ENCODE peak calls at places on chromosomes 6 and 20, in nine cellular contexts. One of them, this sample, is unnamed.

GRCh38 chr20:11012975-11013374 is 339.2 kb upstream of the JAG1 start:
- DNase-seq in stimulated activated CD4-positive, alpha-beta T cell treated with anti-CD3 and anti-CD28 coated beads, Interleukin-1b, Interleukin-23, amount 100 ng/mL, for 24 hours: no peak
- DNase-seq in Caki2: no peak
- DNase-seq in substantia nigra: no peak
- DNase-seq in T-helper 17 cell: no peak
- DNase-seq in activated CD4-positive, alpha-beta T cell treated with anti-CD3 and anti-CD28 coated beads, Interleukin-2, amount 50 U/mL, for 48 hours: no peak
- DNase-seq in fibroblast of the conjunctiva: peak
- DNase-seq in NCI-H748 treated with DMSO at 0.1 percent for 48 hours: no peak
- DNase-seq in thyroid gland: no peak
- DNase-seq in this sample: no peak

GRCh38 chr6:111683749-111684267 is 78.1 kb upstream of the TRAF3IP2 start:
- DNase-seq in stimulated activated CD4-positive, alpha-beta T cell treated with anti-CD3 and anti-CD28 coated beads, Interleukin-1b, Interleukin-23, amount 100 ng/mL, for 24 hours: no peak
- DNase-seq in Caki2: no peak
- DNase-seq in substantia nigra: no peak
- DNase-seq in T-helper 17 cell: no peak
- DNase-seq in activated CD4-positive, alpha-beta T cell treated with anti-CD3 and anti-CD28 coated beads, Interleukin-2, amount 50 U/mL, for 48 hours: no peak
- DNase-seq in fibroblast of the conjunctiva: peak
- DNase-seq in NCI-H748 treated with DMSO at 0.1 percent for 48 hours: no peak
- DNase-seq in thyroid gland: no peak
- DNase-seq in this sample: no peak

GRCh38 chr6:79461205-79461604 is 76.0 kb downstream of the LCA5 start:
- DNase-seq in stimulated activated CD4-positive, alpha-beta T cell treated with anti-CD3 and anti-CD28 coated beads, Interleukin-1b, Interleukin-23, amount 100 ng/mL, for 24 hours: no peak
- DNase-seq in Caki2: peak
- DNase-seq in substantia nigra: peak
- DNase-seq in T-helper 17 cell: no peak
- DNase-seq in activated CD4-positive, alpha-beta T cell treated with anti-CD3 and anti-CD28 coated beads, Interleukin-2, amount 50 U/mL, for 48 hours: no peak
- DNase-seq in fibroblast of the conjunctiva: no peak
- DNase-seq in NCI-H748 treated with DMSO at 0.1 percent for 48 hours: no peak
- DNase-seq in thyroid gland: peak
- DNase-seq in this sample: no peak

GRCh38 chr20:57167971-57168693 is 98.3 kb downstream of the BMP7 start:
- DNase-seq in stimulated activated CD4-positive, alpha-beta T cell treated with anti-CD3 and anti-CD28 coated beads, Interleukin-1b, Interleukin-23, amount 100 ng/mL, for 24 hours: no peak
- DNase-seq in Caki2: no peak
- DNase-seq in substantia nigra: no peak
- DNase-seq in T-helper 17 cell: no peak
- DNase-seq in activated CD4-positive, alpha-beta T cell treated with anti-CD3 and anti-CD28 coated beads, Interleukin-2, amount 50 U/mL, for 48 hours: no peak
- DNase-seq in fibroblast of the conjunctiva: no peak
- DNase-seq in NCI-H748 treated with DMSO at 0.1 percent for 48 hours: no peak
- DNase-seq in thyroid gland: peak
- DNase-seq in this sample: no peak

GRCh38 chr6:18047406-18047805 is 60.0 kb upstream of the KIF13A start:
- DNase-seq in stimulated activated CD4-positive, alpha-beta T cell treated with anti-CD3 and anti-CD28 coated beads, Interleukin-1b, Interleukin-23, amount 100 ng/mL, for 24 hours: no peak
- DNase-seq in Caki2: no peak
- DNase-seq in substantia nigra: no peak
- DNase-seq in T-helper 17 cell: no peak
- DNase-seq in activated CD4-positive, alpha-beta T cell treated with anti-CD3 and anti-CD28 coated beads, Interleukin-2, amount 50 U/mL, for 48 hours: no peak
- DNase-seq in fibroblast of the conjunctiva: no peak
- DNase-seq in NCI-H748 treated with DMSO at 0.1 percent for 48 hours: no peak
- DNase-seq in thyroid gland: no peak
- DNase-seq in this sample: no peak

GRCh38 chr20:53445276-53445675 is 148.4 kb downstream of the ZNF217 start:
- DNase-seq in stimulated activated CD4-positive, alpha-beta T cell treated with anti-CD3 and anti-CD28 coated beads, Interleukin-1b, Interleukin-23, amount 100 ng/mL, for 24 hours: no peak
- DNase-seq in Caki2: no peak
- DNase-seq in substantia nigra: no peak
- DNase-seq in T-helper 17 cell: no peak
- DNase-seq in activated CD4-positive, alpha-beta T cell treated with anti-CD3 and anti-CD28 coated beads, Interleukin-2, amount 50 U/mL, for 48 hours: no peak
- DNase-seq in fibroblast of the conjunctiva: no peak
- DNase-seq in NCI-H748 treated with DMSO at 0.1 percent for 48 hours: no peak
- DNase-seq in thyroid gland: no peak
- DNase-seq in this sample: no peak

GRCh38 chr20:57650756-57651483 is 30.7 kb upstream of the ZBP1 start:
- DNase-seq in stimulated activated CD4-positive, alpha-beta T cell treated with anti-CD3 and anti-CD28 coated beads, Interleukin-1b, Interleukin-23, amount 100 ng/mL, for 24 hours: no peak
- DNase-seq in Caki2: no peak
- DNase-seq in substantia nigra: no peak
- DNase-seq in T-helper 17 cell: no peak
- DNase-seq in activated CD4-positive, alpha-beta T cell treated with anti-CD3 and anti-CD28 coated beads, Interleukin-2, amount 50 U/mL, for 48 hours: no peak
- DNase-seq in fibroblast of the conjunctiva: no peak
- DNase-seq in NCI-H748 treated with DMSO at 0.1 percent for 48 hours: no peak
- DNase-seq in thyroid gland: no peak
- DNase-seq in this sample: peak

GRCh38 chr6:44494011-44494501 is 106.5 kb downstream of the CDC5L start:
- DNase-seq in stimulated activated CD4-positive, alpha-beta T cell treated with anti-CD3 and anti-CD28 coated beads, Interleukin-1b, Interleukin-23, amount 100 ng/mL, for 24 hours: no peak
- DNase-seq in Caki2: peak
- DNase-seq in substantia nigra: no peak
- DNase-seq in T-helper 17 cell: no peak
- DNase-seq in activated CD4-positive, alpha-beta T cell treated with anti-CD3 and anti-CD28 coated beads, Interleukin-2, amount 50 U/mL, for 48 hours: no peak
- DNase-seq in fibroblast of the conjunctiva: peak
- DNase-seq in NCI-H748 treated with DMSO at 0.1 percent for 48 hours: no peak
- DNase-seq in thyroid gland: no peak
- DNase-seq in this sample: no peak

GRCh38 chr6:127878115-127878514 is 22.7 kb downstream of the THEMIS start:
- DNase-seq in stimulated activated CD4-positive, alpha-beta T cell treated with anti-CD3 and anti-CD28 coated beads, Interleukin-1b, Interleukin-23, amount 100 ng/mL, for 24 hours: no peak
- DNase-seq in Caki2: no peak
- DNase-seq in substantia nigra: no peak
- DNase-seq in T-helper 17 cell: no peak
- DNase-seq in activated CD4-positive, alpha-beta T cell treated with anti-CD3 and anti-CD28 coated beads, Interleukin-2, amount 50 U/mL, for 48 hours: no peak
- DNase-seq in fibroblast of the conjunctiva: no peak
- DNase-seq in NCI-H748 treated with DMSO at 0.1 percent for 48 hours: no peak
- DNase-seq in thyroid gland: no peak
- DNase-seq in this sample: no peak

GRCh38 chr6:159473844-159474243 is 219.2 kb downstream of the SOD2 start:
- DNase-seq in stimulated activated CD4-positive, alpha-beta T cell treated with anti-CD3 and anti-CD28 coated beads, Interleukin-1b, Interleukin-23, amount 100 ng/mL, for 24 hours: no peak
- DNase-seq in Caki2: no peak
- DNase-seq in substantia nigra: no peak
- DNase-seq in T-helper 17 cell: no peak
- DNase-seq in activated CD4-positive, alpha-beta T cell treated with anti-CD3 and anti-CD28 coated beads, Interleukin-2, amount 50 U/mL, for 48 hours: no peak
- DNase-seq in fibroblast of the conjunctiva: no peak
- DNase-seq in NCI-H748 treated with DMSO at 0.1 percent for 48 hours: no peak
- DNase-seq in thyroid gland: no peak
- DNase-seq in this sample: no peak

GRCh38 chr6:56168601-56169000 is 78.8 kb downstream of the COL21A1 start:
- DNase-seq in stimulated activated CD4-positive, alpha-beta T cell treated with anti-CD3 and anti-CD28 coated beads, Interleukin-1b, Interleukin-23, amount 100 ng/mL, for 24 hours: no peak
- DNase-seq in Caki2: no peak
- DNase-seq in substantia nigra: no peak
- DNase-seq in T-helper 17 cell: no peak
- DNase-seq in activated CD4-positive, alpha-beta T cell treated with anti-CD3 and anti-CD28 coated beads, Interleukin-2, amount 50 U/mL, for 48 hours: no peak
- DNase-seq in fibroblast of the conjunctiva: no peak
- DNase-seq in NCI-H748 treated with DMSO at 0.1 percent for 48 hours: no peak
- DNase-seq in thyroid gland: no peak
- DNase-seq in this sample: no peak

GRCh38 chr6:53659458-53659857 is 6.1 kb downstream of the KLHL31 start:
- DNase-seq in stimulated activated CD4-positive, alpha-beta T cell treated with anti-CD3 and anti-CD28 coated beads, Interleukin-1b, Interleukin-23, amount 100 ng/mL, for 24 hours: no peak
- DNase-seq in Caki2: peak
- DNase-seq in substantia nigra: no peak
- DNase-seq in T-helper 17 cell: no peak
- DNase-seq in activated CD4-positive, alpha-beta T cell treated with anti-CD3 and anti-CD28 coated beads, Interleukin-2, amount 50 U/mL, for 48 hours: no peak
- DNase-seq in fibroblast of the conjunctiva: no peak
- DNase-seq in NCI-H748 treated with DMSO at 0.1 percent for 48 hours: no peak
- DNase-seq in thyroid gland: no peak
- DNase-seq in this sample: no peak

GRCh38 chr6:43184268-43184985 is 2.4 kb downstream of the CUL9 start:
- DNase-seq in stimulated activated CD4-positive, alpha-beta T cell treated with anti-CD3 and anti-CD28 coated beads, Interleukin-1b, Interleukin-23, amount 100 ng/mL, for 24 hours: no peak
- DNase-seq in Caki2: no peak
- DNase-seq in substantia nigra: no peak
- DNase-seq in T-helper 17 cell: no peak
- DNase-seq in activated CD4-positive, alpha-beta T cell treated with anti-CD3 and anti-CD28 coated beads, Interleukin-2, amount 50 U/mL, for 48 hours: no peak
- DNase-seq in fibroblast of the conjunctiva: no peak
- DNase-seq in NCI-H748 treated with DMSO at 0.1 percent for 48 hours: no peak
- DNase-seq in thyroid gland: no peak
- DNase-seq in this sample: no peak

GRCh38 chr6:163764565-163764964 is 350.0 kb downstream of the QKI start:
- DNase-seq in stimulated activated CD4-positive, alpha-beta T cell treated with anti-CD3 and anti-CD28 coated beads, Interleukin-1b, Interleukin-23, amount 100 ng/mL, for 24 hours: no peak
- DNase-seq in Caki2: no peak
- DNase-seq in substantia nigra: no peak
- DNase-seq in T-helper 17 cell: no peak
- DNase-seq in activated CD4-positive, alpha-beta T cell treated with anti-CD3 and anti-CD28 coated beads, Interleukin-2, amount 50 U/mL, for 48 hours: no peak
- DNase-seq in fibroblast of the conjunctiva: no peak
- DNase-seq in NCI-H748 treated with DMSO at 0.1 percent for 48 hours: no peak
- DNase-seq in thyroid gland: no peak
- DNase-seq in this sample: no peak

GRCh38 chr6:150370112-150370511 is 1.3 kb downstream of the IYD start:
- DNase-seq in stimulated activated CD4-positive, alpha-beta T cell treated with anti-CD3 and anti-CD28 coated beads, Interleukin-1b, Interleukin-23, amount 100 ng/mL, for 24 hours: no peak
- DNase-seq in Caki2: no peak
- DNase-seq in substantia nigra: no peak
- DNase-seq in T-helper 17 cell: no peak
- DNase-seq in activated CD4-positive, alpha-beta T cell treated with anti-CD3 and anti-CD28 coated beads, Interleukin-2, amount 50 U/mL, for 48 hours: no peak
- DNase-seq in fibroblast of the conjunctiva: no peak
- DNase-seq in NCI-H748 treated with DMSO at 0.1 percent for 48 hours: no peak
- DNase-seq in thyroid gland: no peak
- DNase-seq in this sample: no peak

This sample was measured in lower lobe of right lung.